ENCODE peak calls at places on chromosomes 6 and 20, in eight cellular contexts. Z, S, F, X, U, J, L and R are unnamed samples.

GRCh38 chr6:168683621-168684020 is 242.6 kb downstream of the SMOC2 start:
- DNase-seq in Z (no peak), S (no peak), F (no peak), X (no peak), U (no peak), J (no peak), L (no peak), R (no peak)

GRCh38 chr20:21209668-21210067 is 83.8 kb downstream of the KIZ start:
- DNase-seq in Z (no peak), S (no peak), F (no peak), X (no peak), U (no peak), J (no peak), L (no peak), R (no peak)

GRCh38 chr20:41175201-41175651 is 37.9 kb downstream of the PLCG1 start:
- DNase-seq in Z (peak; percentile 53), S (no peak), F (no peak), X (no peak), U (no peak), J (no peak), L (no peak), R (no peak)

GRCh38 chr6:155100087-155100486 is 105.0 kb downstream of the TIAM2 start:
- DNase-seq in Z (no peak), S (no peak), F (no peak), X (peak; percentile 41), U (no peak), J (no peak), L (no peak), R (no peak)

GRCh38 chr20:31722388-31723281 is at the start of gene BCL2L1:
- DNase-seq in Z (peak; percentile 93), S (peak; percentile 87), F (peak; percentile 86), X (peak; percentile 80), U (no peak), J (peak; percentile 93), L (peak; percentile 47), R (peak; percentile 60)

GRCh38 chr6:37731888-37732287 is 34.2 kb upstream of the MDGA1 start:
- DNase-seq in Z (no peak), S (peak; percentile 68), F (no peak), X (no peak), U (no peak), J (no peak), L (no peak), R (peak; percentile 29)

GRCh38 chr6:134605034-134605433 is 287.1 kb upstream of the SGK1 start:
- DNase-seq in Z (no peak), S (no peak), F (no peak), X (no peak), U (no peak), J (no peak), L (no peak), R (no peak)

GRCh38 chr6:46757206-46757564 is 10.5 kb downstream of the ANKRD66 start:
- DNase-seq in Z (no peak), S (no peak), F (no peak), X (peak; percentile 15), U (no peak), J (no peak), L (no peak), R (no peak)

GRCh38 chr6:29295181-29295585 is 6.3 kb upstream of the OR14J1 start:
- DNase-seq in Z (peak; percentile 68), S (no peak), F (no peak), X (no peak), U (no peak), J (no peak), L (no peak), R (no peak)

GRCh38 chr6:108133594-108134179 is 32.1 kb upstream of the NR2E1 start:
- DNase-seq in Z (no peak), S (peak; percentile 70), F (peak; percentile 56), X (peak; percentile 58), U (no peak), J (peak; percentile 86), L (no peak), R (no peak)

GRCh38 chr6:16670183-16670582 is 91.1 kb downstream of the ATXN1 start:
- DNase-seq in Z (no peak), S (no peak), F (no peak), X (no peak), U (no peak), J (no peak), L (no peak), R (no peak)

GRCh38 chr20:24871429-24872213 is 77.4 kb upstream of the CST7 start:
- DNase-seq in Z (no peak), S (no peak), F (no peak), X (no peak), U (no peak), J (no peak), L (no peak), R (no peak)

GRCh38 chr20:40887100-40887499 is 141.5 kb upstream of the TOP1 start:
- DNase-seq in Z (no peak), S (no peak), F (no peak), X (no peak), U (no peak), J (no peak), L (no peak), R (no peak)

GRCh38 chr20:36887779-36888133 is 11.8 kb downstream of the TLDC2 start:
- DNase-seq in Z (peak; percentile 26), S (no peak), F (no peak), X (no peak), U (no peak), J (no peak), L (no peak), R (no peak)

GRCh38 chr6:140105857-140106256 is 731.4 kb upstream of the CITED2 start:
- DNase-seq in Z (no peak), S (no peak), F (peak; percentile 17), X (no peak), U (peak; percentile 0), J (no peak), L (no peak), R (no peak)

GRCh38 chr6:18340781-18341551 is 46.2 kb upstream of the RNF144B start:
- DNase-seq in Z (no peak), S (no peak), F (no peak), X (no peak), U (no peak), J (no peak), L (no peak), R (no peak)

GRCh38 chr6:168247456-168248147 is 72.0 kb downstream of the DACT2 start:
- DNase-seq in Z (no peak), S (peak; percentile 80), F (no peak), X (no peak), U (no peak), J (no peak), L (no peak), R (no peak)

GRCh38 chr6:31356946-31357466 is at the start of gene HLA-B:
- DNase-seq in Z (peak; percentile 95), S (peak; percentile 87), F (peak; percentile 78), X (peak; percentile 94), U (peak; percentile 53), J (peak; percentile 92), L (peak; percentile 96), R (peak; percentile 83)

GRCh38 chr6:121663292-121663691 is 227.8 kb downstream of the GJA1 start:
- DNase-seq in Z (no peak), S (no peak), F (no peak), X (no peak), U (no peak), J (no peak), L (no peak), R (no peak)

GRCh38 chr6:16267428-16268263 is 29.3 kb downstream of the GMPR start:
- DNase-seq in Z (no peak), S (no peak), F (no peak), X (no peak), U (no peak), J (no peak), L (no peak), R (no peak)

GRCh38 chr6:29552512-29553051 is 7.0 kb downstream of the UBD start:
- DNase-seq in Z (no peak), S (no peak), F (peak; percentile 81), X (no peak), U (no peak), J (no peak), L (no peak), R (no peak)

GRCh38 chr6:129644567-129645015 is 65.4 kb downstream of the ARHGAP18 start:
- DNase-seq in Z (no peak), S (no peak), F (peak; percentile 53), X (no peak), U (no peak), J (no peak), L (no peak), R (no peak)

GRCh38 chr6:129645371-129646139 is 64.4 kb downstream of the ARHGAP18 start:
- DNase-seq in Z (no peak), S (no peak), F (peak; percentile 66), X (no peak), U (no peak), J (no peak), L (no peak), R (no peak)

GRCh38 chr6:129647044-129647443 is 62.9 kb downstream of the ARHGAP18 start:
- DNase-seq in Z (no peak), S (no peak), F (no peak), X (no peak), U (no peak), J (no peak), L (no peak), R (no peak)

GRCh38 chr6:129646140-129646569 is 63.8 kb downstream of the ARHGAP18 start:
- DNase-seq in Z (no peak), S (no peak), F (no peak), X (no peak), U (no peak), J (no peak), L (no peak), R (no peak)

GRCh38 chr6:129646617-129647016 is 63.4 kb downstream of the ARHGAP18 start:
- DNase-seq in Z (no peak), S (no peak), F (peak; percentile 57), X (no peak), U (no peak), J (no peak), L (no peak), R (no peak)
- H3K4me3 ChIP-seq in Z (no peak overlapping the region), S (no peak overlapping the region), F (peak overlapping the region; percentile 36), X (no peak overlapping the region), U (no peak overlapping the region), J (no peak overlapping the region), L (no peak overlapping the region), R (no peak overlapping the region)

GRCh38 chr6:160038479-160038878 is 69.6 kb downstream of the IGF2R start:
- DNase-seq in Z (no peak), S (no peak), F (no peak), X (no peak), U (no peak), J (no peak), L (no peak), R (no peak)
- H3K4me1 ChIP-seq in Z (peaks cover 59% of the 10 kb centered on the region), S (no peaks in the 10 kb centered on the region), F (peaks cover 27% of the 10 kb centered on the region), X (peaks cover 8% of the 10 kb centered on the region), U (no peaks in the 10 kb centered on the region), J (no peaks in the 10 kb centered on the region), L (no peaks in the 10 kb centered on the region), R (peaks cover 7% of the 10 kb centered on the region)

DNA sequence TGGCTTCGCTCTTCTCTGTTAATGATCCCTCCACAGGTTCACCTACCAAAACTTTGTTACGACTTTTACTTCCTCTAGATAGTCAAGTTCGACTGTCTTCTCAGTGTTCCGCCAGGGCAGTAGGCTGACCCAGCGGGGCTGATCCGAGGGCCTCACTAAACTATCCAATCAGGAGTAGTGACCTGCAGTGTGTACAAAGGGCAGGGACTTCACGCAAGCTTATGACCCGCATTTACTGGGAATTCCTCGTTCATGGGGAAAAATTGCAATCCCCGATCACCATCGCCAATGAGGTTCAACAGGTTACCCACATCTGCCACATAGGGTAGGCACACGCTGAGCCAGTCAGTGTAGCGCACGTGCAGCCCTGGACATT is 771.4 kb upstream of the DEFB115 start:
- DNase-seq in Z (peak; percentile 50), S (no peak), F (no peak), X (no peak), U (no peak), J (no peak), L (no peak), R (no peak)
- H3K9me3 ChIP-seq in Z (no peaks in the 10 kb centered on the region), S (peaks cover 11% of the 10 kb centered on the region), F (no peaks in the 10 kb centered on the region), X (peaks cover 9% of the 10 kb centered on the region), U (no peaks in the 10 kb centered on the region), J (peaks cover 88% of the 10 kb centered on the region), L (no peaks in the 10 kb centered on the region), R (peaks cover 32% of the 10 kb centered on the region)

GRCh38 chr20:57400262-57400701 is 9.1 kb downstream of the RBM38 start:
- DNase-seq in Z (no peak), S (no peak), F (no peak), X (peak; percentile 39), U (no peak), J (peak; percentile 85), L (no peak), R (no peak)
- H3K4me3 ChIP-seq in Z (no peak overlapping the region), S (no peak overlapping the region), F (no peak overlapping the region), X (no peak overlapping the region), U (no peak overlapping the region), J (peak overlapping the region; percentile 53), L (peak overlapping the region; percentile 39), R (peak overlapping the region; percentile 82)